ENCODE peak calls at places on chromosomes 1 and 21, in six cellular contexts. One of them, this sample, is unnamed.

GRCh38 chr1:175548774-175549173 is 194.6 kb downstream of the TNR start:
- DNase-seq in neuronal stem cell: no peak
- DNase-seq in mesenchymal stem cell: no peak
- DNase-seq in IMR-90: no peak
- DNase-seq in H1: no peak
- DNase-seq in trophoblast cell: no peak
- DNase-seq in this sample: no peak

GRCh38 chr21:44762221-44763049 is 39.2 kb downstream of the UBE2G2 start:
- DNase-seq in neuronal stem cell: no peak
- DNase-seq in mesenchymal stem cell: no peak
- DNase-seq in IMR-90: no peak
- DNase-seq in H1: no peak
- DNase-seq in trophoblast cell: no peak
- DNase-seq in this sample: no peak

GRCh38 chr1:59025201-59025600 is 241.4 kb upstream of the JUN start:
- DNase-seq in neuronal stem cell: no peak
- DNase-seq in mesenchymal stem cell: peak; percentile 69
- DNase-seq in IMR-90: peak; percentile 77
- DNase-seq in H1: no peak
- DNase-seq in trophoblast cell: no peak
- DNase-seq in this sample: no peak

GRCh38 chr21:28822882-28823335 is 169.8 kb downstream of the LTN1 start:
- DNase-seq in neuronal stem cell: no peak
- DNase-seq in mesenchymal stem cell: no peak
- DNase-seq in IMR-90: peak; percentile 21
- DNase-seq in H1: no peak
- DNase-seq in trophoblast cell: no peak
- DNase-seq in this sample: no peak

GRCh38 chr1:68322837-68323687 is 90.7 kb upstream of the WLS start:
- DNase-seq in neuronal stem cell: no peak
- DNase-seq in mesenchymal stem cell: peak; percentile 84
- DNase-seq in IMR-90: peak; percentile 47
- DNase-seq in H1: no peak
- DNase-seq in trophoblast cell: peak; percentile 33
- DNase-seq in this sample: no peak

GRCh38 chr1:14260480-14260879 is 338.0 kb upstream of the KAZN start:
- DNase-seq in neuronal stem cell: no peak
- DNase-seq in mesenchymal stem cell: no peak
- DNase-seq in IMR-90: no peak
- DNase-seq in H1: no peak
- DNase-seq in trophoblast cell: no peak
- DNase-seq in this sample: no peak

GRCh38 chr21:38830667-38831525 is 25.2 kb downstream of the ETS2 start:
- DNase-seq in neuronal stem cell: no peak
- DNase-seq in mesenchymal stem cell: no peak
- DNase-seq in IMR-90: no peak
- DNase-seq in H1: no peak
- DNase-seq in trophoblast cell: peak; percentile 73
- DNase-seq in this sample: no peak

GRCh38 chr21:37531402-37532042 is 164.9 kb downstream of the DYRK1A start:
- DNase-seq in neuronal stem cell: no peak
- DNase-seq in mesenchymal stem cell: no peak
- DNase-seq in IMR-90: no peak
- DNase-seq in H1: no peak
- DNase-seq in trophoblast cell: no peak
- DNase-seq in this sample: no peak

GRCh38 chr21:24023936-24024335 is 1583.3 kb downstream of the MRPL39 start:
- DNase-seq in neuronal stem cell: no peak
- DNase-seq in mesenchymal stem cell: no peak
- DNase-seq in IMR-90: no peak
- DNase-seq in H1: no peak
- DNase-seq in trophoblast cell: no peak
- DNase-seq in this sample: no peak

GRCh38 chr1:99728494-99729235 is 37.8 kb downstream of the FRRS1 start:
- DNase-seq in neuronal stem cell: no peak
- DNase-seq in mesenchymal stem cell: peak; percentile 45
- DNase-seq in IMR-90: peak; percentile 28
- DNase-seq in H1: no peak
- DNase-seq in trophoblast cell: peak; percentile 68
- DNase-seq in this sample: peak; percentile 39

GRCh38 chr1:211581521-211581920 is 2.6 kb upstream of the SLC30A1 start:
- DNase-seq in neuronal stem cell: no peak
- DNase-seq in mesenchymal stem cell: peak; percentile 41
- DNase-seq in IMR-90: peak; percentile 78
- DNase-seq in H1: no peak
- DNase-seq in trophoblast cell: no peak
- DNase-seq in this sample: no peak

GRCh38 chr1:84772428-84772943 is 82.2 kb upstream of the SSX2IP start:
- DNase-seq in neuronal stem cell: peak; percentile 90
- DNase-seq in mesenchymal stem cell: peak; percentile 75
- DNase-seq in IMR-90: peak; percentile 78
- DNase-seq in H1: peak; percentile 94
- DNase-seq in trophoblast cell: peak; percentile 96
- DNase-seq in this sample: peak; percentile 81

GRCh38 chr1:10490271-10490970 is 15.7 kb downstream of the PEX14 start:
- DNase-seq in neuronal stem cell: peak; percentile 58
- DNase-seq in mesenchymal stem cell: no peak
- DNase-seq in IMR-90: no peak
- DNase-seq in H1: no peak
- DNase-seq in trophoblast cell: no peak
- DNase-seq in this sample: no peak

GRCh38 chr1:7962011-7962335 is 462 bp downstream of the PARK7 start:
- DNase-seq in neuronal stem cell: no peak
- DNase-seq in mesenchymal stem cell: peak; percentile 75
- DNase-seq in IMR-90: no peak
- DNase-seq in H1: no peak
- DNase-seq in trophoblast cell: no peak
- DNase-seq in this sample: no peak

GRCh38 chr1:206907304-206907991 is 10.2 kb downstream of the IL24 start:
- DNase-seq in neuronal stem cell: peak; percentile 37
- DNase-seq in mesenchymal stem cell: no peak
- DNase-seq in IMR-90: no peak
- DNase-seq in H1: peak; percentile 77
- DNase-seq in trophoblast cell: peak; percentile 50
- DNase-seq in this sample: peak; percentile 54

GRCh38 chr1:55131801-55132200 is 83.4 kb downstream of the USP24 start:
- DNase-seq in neuronal stem cell: no peak
- DNase-seq in mesenchymal stem cell: peak; percentile 79
- DNase-seq in IMR-90: peak; percentile 86
- DNase-seq in H1: no peak
- DNase-seq in trophoblast cell: no peak
- DNase-seq in this sample: no peak

GRCh38 chr1:230858918-230859819 is 9.2 kb downstream of the C1orf198 start:
- DNase-seq in neuronal stem cell: no peak
- DNase-seq in mesenchymal stem cell: peak; percentile 87
- DNase-seq in IMR-90: peak; percentile 84
- DNase-seq in H1: no peak
- DNase-seq in trophoblast cell: no peak
- DNase-seq in this sample: no peak

DNA sequence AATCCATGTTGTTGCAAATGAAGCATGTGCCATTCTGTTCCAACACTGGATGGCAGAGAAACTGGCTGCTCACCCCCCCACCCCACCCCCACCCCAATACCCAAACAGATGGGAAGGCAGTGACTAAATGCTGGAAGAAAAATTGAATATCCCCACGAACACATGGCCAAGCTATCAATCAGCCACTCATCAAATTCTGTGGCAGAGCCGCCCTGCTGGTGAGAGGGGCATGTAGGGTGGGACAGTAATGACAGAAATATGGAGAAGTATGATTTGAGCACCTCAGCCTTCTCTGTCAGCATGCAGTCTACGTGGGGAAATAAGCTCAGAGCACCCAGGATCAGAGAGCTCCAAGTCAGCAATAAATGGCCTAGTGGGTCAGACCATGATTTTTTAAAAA is 34.1 kb downstream of the OPTC start:
- DNase-seq in neuronal stem cell: no peak
- DNase-seq in mesenchymal stem cell: no peak
- DNase-seq in IMR-90: no peak
- DNase-seq in H1: no peak
- DNase-seq in trophoblast cell: no peak
- DNase-seq in this sample: no peak
- H3K14ac ChIP-seq in neuronal stem cell: no peak overlapping the region
- H3K14ac ChIP-seq in mesenchymal stem cell: no peak overlapping the region
- H3K14ac ChIP-seq in IMR-90: no peak overlapping the region
- H3K14ac ChIP-seq in H1: no peak overlapping the region
- H3K14ac ChIP-seq in trophoblast cell: no peak overlapping the region
- H3K14ac ChIP-seq in this sample: no peak overlapping the region

GRCh38 chr1:18008116-18008515 is 99.5 kb upstream of the IGSF21 start:
- DNase-seq in neuronal stem cell: no peak
- DNase-seq in mesenchymal stem cell: no peak
- DNase-seq in IMR-90: no peak
- DNase-seq in H1: no peak
- DNase-seq in trophoblast cell: no peak
- DNase-seq in this sample: no peak
- H2AK5ac ChIP-seq in neuronal stem cell: no peak overlapping the region
- H2AK5ac ChIP-seq in mesenchymal stem cell: no peak overlapping the region
- H2AK5ac ChIP-seq in IMR-90: no peak overlapping the region
- H2AK5ac ChIP-seq in H1: no peak overlapping the region
- H2AK5ac ChIP-seq in trophoblast cell: no peak overlapping the region
- H2AK5ac ChIP-seq in this sample: no peak overlapping the region

GRCh38 chr1:153697873-153698647 is 19.6 kb downstream of the NPR1 start:
- DNase-seq in neuronal stem cell: no peak
- DNase-seq in mesenchymal stem cell: no peak
- DNase-seq in IMR-90: no peak
- DNase-seq in H1: peak; percentile 65
- DNase-seq in trophoblast cell: peak; percentile 54
- DNase-seq in this sample: peak; percentile 56

GRCh38 chr1:153699116-153699515 is 20.6 kb downstream of the NPR1 start:
- DNase-seq in neuronal stem cell: no peak
- DNase-seq in mesenchymal stem cell: peak; percentile 20
- DNase-seq in IMR-90: peak; percentile 35
- DNase-seq in H1: no peak
- DNase-seq in trophoblast cell: peak; percentile 79
- DNase-seq in this sample: no peak

GRCh38 chr1:153696741-153697140 is 18.3 kb downstream of the NPR1 start:
- DNase-seq in neuronal stem cell: no peak
- DNase-seq in mesenchymal stem cell: no peak
- DNase-seq in IMR-90: no peak
- DNase-seq in H1: no peak
- DNase-seq in trophoblast cell: no peak
- DNase-seq in this sample: no peak

GRCh38 chr1:153698648-153699004 is 20.1 kb downstream of the NPR1 start:
- DNase-seq in neuronal stem cell: no peak
- DNase-seq in mesenchymal stem cell: no peak
- DNase-seq in IMR-90: no peak
- DNase-seq in H1: no peak
- DNase-seq in trophoblast cell: no peak
- DNase-seq in this sample: no peak

GRCh38 chr1:153697191-153697872 is 18.8 kb downstream of the NPR1 start:
- DNase-seq in neuronal stem cell: no peak
- DNase-seq in mesenchymal stem cell: no peak
- DNase-seq in IMR-90: no peak
- DNase-seq in H1: peak; percentile 61
- DNase-seq in trophoblast cell: peak; percentile 62
- DNase-seq in this sample: peak; percentile 75
- H3K4ac ChIP-seq in neuronal stem cell: no peak overlapping the region
- H3K4ac ChIP-seq in mesenchymal stem cell: peak overlapping the region; percentile 35
- H3K4ac ChIP-seq in IMR-90: no peak overlapping the region
- H3K4ac ChIP-seq in H1: peak overlapping the region; percentile 63
- H3K4ac ChIP-seq in trophoblast cell: peak overlapping the region; percentile 75
- H3K4ac ChIP-seq in this sample: no peak overlapping the region

DNA sequence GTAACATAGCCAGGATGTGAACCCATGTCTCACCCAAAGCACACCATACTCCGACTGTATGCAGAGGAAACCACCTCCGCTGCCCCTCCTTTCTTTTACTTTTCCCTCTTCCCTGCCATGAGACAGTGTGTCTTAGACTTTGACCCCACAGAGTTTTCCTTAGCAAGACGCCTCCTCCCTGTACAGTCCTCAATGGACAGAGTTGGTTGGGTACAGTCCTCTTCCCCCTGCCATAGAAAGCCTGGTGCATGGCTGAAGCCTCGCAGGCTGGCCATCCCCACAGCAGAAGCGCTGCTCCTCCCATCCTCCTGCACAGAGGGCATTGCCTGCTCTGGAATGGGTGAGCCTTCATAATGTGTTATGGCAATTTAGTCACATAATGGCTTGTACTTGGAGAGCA is 127.9 kb downstream of the PLPP3 start:
- DNase-seq in neuronal stem cell: no peak
- DNase-seq in mesenchymal stem cell: no peak
- DNase-seq in IMR-90: no peak
- DNase-seq in H1: no peak
- DNase-seq in trophoblast cell: no peak
- DNase-seq in this sample: no peak
- H3K14ac ChIP-seq in neuronal stem cell: peak overlapping the region; percentile 39
- H3K14ac ChIP-seq in mesenchymal stem cell: peak overlapping the region; percentile 13
- H3K14ac ChIP-seq in IMR-90: no peak overlapping the region
- H3K14ac ChIP-seq in H1: no peak overlapping the region
- H3K14ac ChIP-seq in trophoblast cell: no peak overlapping the region
- H3K14ac ChIP-seq in this sample: no peak overlapping the region

This sample was measured in H9.